ENCODE peak calls at places on chromosomes 16 and 17, in six cellular contexts. U, Y, A, D, B and N are unnamed samples.

GRCh38 chr16:85437161-85438052 is 175.7 kb upstream of the GSE1 start:
- DNase-seq in U (peak), Y (no peak), D (peak), A (no peak), B (no peak), N (no peak)

GRCh38 chr17:43169561-43170139 is 1.4 kb upstream of the NBR1 start:
- DNase-seq in Y (peak), D (peak), A (no peak), U (peak), B (peak), N (peak)

GRCh38 chr16:30417447-30418349 is 10.3 kb downstream of the ZNF771 start:
- DNase-seq in U (peak), B (peak), A (peak), Y (peak), D (peak), N (peak)

GRCh38 chr17:37299257-37299985 is 76.4 kb upstream of the C17orf78 start:
- DNase-seq in U (no peak), Y (peak), B (no peak), A (peak), D (no peak), N (no peak)

GRCh38 chr17:52495646-52496045 is 337.1 kb upstream of the CA10 start:
- DNase-seq in B (no peak), U (no peak), Y (no peak), A (no peak), D (no peak), N (no peak)

GRCh38 chr16:24515186-24515585 is 24.2 kb upstream of the RBBP6 start:
- DNase-seq in U (no peak), A (peak), B (no peak), Y (no peak), D (no peak), N (no peak)

GRCh38 chr17:17414316-17414937 is 62.4 kb upstream of the MED9 start:
- DNase-seq in D (peak), U (no peak), A (peak), Y (peak), B (no peak), N (no peak)

GRCh38 chr16:24845726-24846547 is at the start of gene SLC5A11:
- DNase-seq in D (no peak), Y (no peak), U (no peak), A (no peak), B (no peak), N (no peak)

GRCh38 chr16:457732-458400 is 32.4 kb downstream of the RAB11FIP3 start:
- DNase-seq in D (no peak), Y (no peak), B (no peak), A (no peak), U (peak), N (no peak)

GRCh38 chr17:21816592-21817567 is 124.6 kb downstream of the KCNJ18 start:
- DNase-seq in U (no peak), A (no peak), B (no peak), D (no peak), Y (no peak), N (peak)

GRCh38 chr16:54066451-54067056 is 220.0 kb downstream of the IRX3 start:
- DNase-seq in B (no peak), A (no peak), D (no peak), U (peak), Y (peak), N (no peak)

GRCh38 chr16:60295451-60295850 is 1561.3 kb upstream of the GOT2 start:
- DNase-seq in A (no peak), D (no peak), U (no peak), Y (no peak), B (no peak), N (no peak)

GRCh38 chr17:50561796-50562195 is 1.3 kb downstream of the CACNA1G start:
- DNase-seq in Y (no peak), A (no peak), D (no peak), U (no peak), B (no peak), N (no peak)

GRCh38 chr16:69935740-69936139 is 15.4 kb upstream of the CLEC18A start:
- DNase-seq in Y (no peak), A (no peak), D (no peak), U (no peak), B (no peak), N (no peak)

GRCh38 chr16:53022374-53022773 is 30.3 kb downstream of the CHD9NB start:
- DNase-seq in U (peak), D (no peak), B (no peak), Y (peak), A (peak), N (peak)

GRCh38 chr17:69451416-69452394 is 37.2 kb downstream of the MAP2K6 start:
- DNase-seq in U (no peak), A (no peak), D (no peak), Y (no peak), B (no peak), N (no peak)

GRCh38 chr17:69084911-69085310 is 24.2 kb upstream of the ABCA9 start:
- DNase-seq in U (peak), B (no peak), A (no peak), D (no peak), Y (peak), N (peak)

GRCh38 chr17:34607917-34608316 is 28.5 kb downstream of the TMEM132E start:
- DNase-seq in Y (no peak), D (no peak), A (no peak), B (no peak), U (no peak), N (no peak)

GRCh38 chr16:1337486-1337885 is 4.0 kb downstream of the BAIAP3 start:
- DNase-seq in U (no peak), B (no peak), Y (no peak), A (no peak), D (no peak), N (no peak)

GRCh38 chr17:79402275-79402674 is 208.6 kb downstream of the RBFOX3 start:
- DNase-seq in D (no peak), U (no peak), A (no peak), B (no peak), Y (no peak), N (no peak)

GRCh38 chr17:56440391-56440790 is 153.1 kb upstream of the NOG start:
- DNase-seq in A (no peak), B (no peak), Y (peak), U (no peak), D (no peak), N (no peak)

GRCh38 chr17:39212841-39213480 is 12.8 kb downstream of the STAC2 start:
- DNase-seq in B (no peak), U (no peak), Y (no peak), A (peak), D (no peak), N (no peak)